ENCODE peak calls at places on chromosome 14, in four cellular contexts. H is NCI-H1092, U is activated T-cell treated with anti-CD3 and anti-CD28 coated beads for 24 hours, X is DND-41. P is an unnamed sample.

GRCh38 chr14:80127466-80127865 is 83.8 kb downstream of the DIO2 start:
- DNase-seq in H (no peak), X (no peak), U (no peak), P (no peak)

GRCh38 chr14:37232907-37233481 is 35.3 kb downstream of the MIPOL1 start:
- DNase-seq in H (peak; percentile 34), X (no peak), U (no peak), P (peak; percentile 28)

GRCh38 chr14:68589447-68590232 is 203.2 kb downstream of the ZFP36L1 start:
- DNase-seq in X (no peak), U (no peak), H (no peak), P (no peak)

GRCh38 chr14:59318908-59319307 is 130.4 kb downstream of the DAAM1 start:
- DNase-seq in X (no peak), H (no peak), U (no peak), P (no peak)

GRCh38 chr14:50410921-50411320 is 14.2 kb upstream of the CDKL1 start:
- DNase-seq in H (no peak), X (no peak), U (no peak), P (no peak)

GRCh38 chr14:104980601-104981531 is 2.7 kb upstream of the AHNAK2 start:
- DNase-seq in H (no peak), X (no peak), U (no peak), P (no peak)

GRCh38 chr14:89422952-89423345 is 5.9 kb upstream of the FOXN3 start:
- DNase-seq in X (no peak), U (no peak), H (no peak), P (no peak)

GRCh38 chr14:92645841-92646478 is 102.5 kb downstream of the LGMN start:
- DNase-seq in U (no peak), X (no peak), H (no peak), P (no peak)

GRCh38 chr14:28772613-28773012 is 6.0 kb downstream of the FOXG1 start:
- DNase-seq in U (no peak), H (peak; percentile 79), X (no peak), P (no peak)

GRCh38 chr14:77508249-77508648 is 9.6 kb upstream of the ISM2 start:
- DNase-seq in H (no peak), X (no peak), U (no peak), P (no peak)